ENCODE peak calls at places on chromosomes 4 and X, in five cellular contexts. Q, A, C, Z and M are unnamed samples.

GRCh38 chr4:119517361-119518229 is 111.0 kb downstream of the PDE5A start:
- DNase-seq in Q (no peak), A (no peak), C (no peak), Z (no peak), M (no peak)

GRCh38 chr4:144592264-144592663 is 53.7 kb upstream of the HHIP start:
- DNase-seq in Q (no peak), A (no peak), C (no peak), Z (no peak), M (no peak)

GRCh38 chr4:124415206-124415605 is 297.3 kb downstream of the ANKRD50 start:
- DNase-seq in Q (no peak), A (no peak), C (no peak), Z (no peak), M (no peak)

GRCh38 chrX:48919947-48920712 is 1.3 kb upstream of the PIM2 start:
- DNase-seq in Q (no peak), A (no peak), C (no peak), Z (no peak), M (no peak)

GRCh38 chr4:99180367-99181169 is 36.5 kb upstream of the ADH4 start:
- DNase-seq in Q (no peak), A (peak), C (no peak), Z (no peak), M (no peak)

GRCh38 chr4:126851391-126851790 is 781.4 kb upstream of the INTU start:
- DNase-seq in Q (no peak), A (no peak), C (no peak), Z (no peak), M (no peak)

GRCh38 chr4:1214101-1215095 is 34.5 kb downstream of the CTBP1 start:
- DNase-seq in Q (no peak), A (no peak), C (no peak), Z (no peak), M (no peak)

GRCh38 chr4:140020457-140021361 is 133.3 kb downstream of the MAML3 start:
- DNase-seq in Q (no peak), A (no peak), C (peak), Z (no peak), M (no peak)

GRCh38 chrX:16119353-16120220 is 3.8 kb upstream of the GRPR start:
- DNase-seq in Q (no peak), A (no peak), C (no peak), Z (no peak), M (no peak)

GRCh38 chr4:173057442-173057841 is 111.2 kb upstream of the GALNT7 start:
- DNase-seq in Q (peak), A (no peak), C (no peak), Z (no peak), M (no peak)

GRCh38 chrX:15696516-15696915 is 31.9 kb upstream of the CLTRN start:
- DNase-seq in Q (no peak), A (no peak), C (no peak), Z (no peak), M (no peak)

GRCh38 chrX:131083510-131084142 is 25.5 kb downstream of the ARHGAP36 start:
- DNase-seq in Q (no peak), A (no peak), C (no peak), Z (no peak), M (no peak)

GRCh38 chr4:110245567-110245966 is 47.2 kb upstream of the ELOVL6 start:
- DNase-seq in Q (no peak), A (no peak), C (no peak), Z (no peak), M (no peak)

GRCh38 chr4:15201782-15202181 is 199.5 kb downstream of the CPEB2 start:
- DNase-seq in Q (no peak), A (no peak), C (no peak), Z (no peak), M (no peak)

GRCh38 chrX:140933056-140933455 is 69.3 kb upstream of the SPANXB1 start:
- DNase-seq in Q (no peak), A (no peak), C (no peak), Z (no peak), M (no peak)

GRCh38 chr4:4860803-4861591 is 1.5 kb downstream of the MSX1 start:
- DNase-seq in Q (no peak), A (no peak), C (no peak), Z (no peak), M (peak)

GRCh38 chr4:119284876-119285611 is 36.9 kb downstream of the FABP2 start:
- DNase-seq in Q (no peak), A (no peak), C (no peak), Z (no peak), M (no peak)

GRCh38 chrX:107978707-107979307 is 3.4 kb downstream of the TEX13B start:
- DNase-seq in Q (peak), A (no peak), C (peak), Z (no peak), M (no peak)

GRCh38 chrX:134469481-134469880 is 9.5 kb downstream of the HPRT1 start:
- DNase-seq in Q (no peak), A (no peak), C (no peak), Z (no peak), M (no peak)

GRCh38 chr4:6953751-6954380 is 44.2 kb downstream of the TBC1D14 start:
- DNase-seq in Q (no peak), A (no peak), C (peak), Z (peak), M (no peak)

GRCh38 chr4:107577743-107578142 is 142.3 kb downstream of the PAPSS1 start:
- DNase-seq in Q (no peak), A (no peak), C (no peak), Z (no peak), M (no peak)